ENCODE peak calls at places on chromosomes 7 and 10, in eight cellular contexts. Q, W, C, Z, R, P, V and O are unnamed samples.
A peak's percentile ranks its signal among the peaks of the same experiment; 100 is the strongest.

GRCh38 chr10:61618388-61618961 is 44.3 kb upstream of the CABCOCO1 start:
- DNase-seq in P (no peak), W (no peak), Q (no peak), C (no peak), Z (no peak), V (no peak), R (no peak), O (no peak)

GRCh38 chr7:22728416-22729029 is 1.5 kb downstream of the IL6 start:
- DNase-seq in V (peak; percentile 81), W (no peak), R (no peak), Z (peak; percentile 51), C (peak; percentile 64), P (no peak), Q (peak; percentile 78), O (peak; percentile 61)

GRCh38 chr10:116440330-116441030 is 12.8 kb downstream of the PNLIPRP3 start:
- DNase-seq in V (no peak), Z (no peak), C (no peak), Q (no peak), R (no peak), W (no peak), P (no peak), O (no peak)

GRCh38 chr10:122665946-122666345 is 33.7 kb downstream of the C10orf120 start:
- DNase-seq in W (no peak), P (no peak), V (no peak), Z (no peak), R (no peak), C (no peak), Q (no peak), O (no peak)

GRCh38 chr10:89327803-89328441 is at the start of gene IFIT3:
- DNase-seq in P (peak; percentile 79), C (peak; percentile 97), W (no peak), R (peak; percentile 35), Z (no peak), V (peak; percentile 80), Q (peak; percentile 97), O (no peak)

GRCh38 chr7:36946401-36946739 is 222.1 kb upstream of the AOAH start:
- DNase-seq in C (no peak), Q (no peak), V (no peak), W (no peak), R (no peak), Z (no peak), P (no peak), O (no peak)

GRCh38 chr7:12475362-12476063 is 71.8 kb upstream of the VWDE start:
- DNase-seq in R (no peak), V (peak; percentile 80), W (no peak), C (peak; percentile 89), P (no peak), Q (peak; percentile 77), Z (peak; percentile 74), O (no peak)

GRCh38 chr10:110007171-110007700 is 548 bp upstream of the ADD3 start:
- DNase-seq in P (no peak), W (no peak), Z (no peak), C (peak; percentile 33), R (no peak), Q (no peak), V (no peak), O (no peak)

GRCh38 chr10:99860466-99860865 is 78.0 kb downstream of the ABCC2 start:
- DNase-seq in P (no peak), Q (no peak), W (no peak), Z (no peak), R (no peak), C (no peak), V (no peak), O (no peak)

GRCh38 chr7:32915041-32915536 is 23.5 kb upstream of the KBTBD2 start:
- DNase-seq in Z (no peak), V (no peak), R (no peak), W (no peak), Q (no peak), C (no peak), P (no peak), O (no peak)

DNA sequence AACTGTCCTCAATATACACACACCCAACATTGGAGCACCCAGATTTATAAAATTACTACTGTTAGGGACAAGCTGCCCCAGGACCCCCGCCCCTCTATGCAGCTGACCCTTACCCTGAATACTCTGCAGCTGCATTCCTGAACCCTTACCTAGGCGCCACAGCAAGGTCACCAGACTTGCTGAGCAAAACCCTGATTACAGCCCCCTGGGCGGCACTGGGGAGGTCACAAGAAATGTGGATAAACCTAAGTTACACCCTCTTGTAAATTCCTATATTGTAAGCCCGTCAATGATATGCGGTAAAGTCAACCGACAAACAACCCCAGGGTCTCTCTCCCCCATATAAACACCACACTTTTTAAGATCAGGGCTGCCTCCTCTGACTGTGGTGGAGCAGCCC is 25.1 kb downstream of the SNX13 start:
- DNase-seq in P (no peak), C (no peak), W (no peak), Z (no peak), R (no peak), Q (no peak), V (no peak), O (no peak)
- H3K4me1 ChIP-seq in P (no peaks in the 10 kb centered on the region), C (no peaks in the 10 kb centered on the region), W (no peaks in the 10 kb centered on the region), Z (peaks cover 14% of the 10 kb centered on the region), R (no peaks in the 10 kb centered on the region), Q (no peaks in the 10 kb centered on the region), V (no peaks in the 10 kb centered on the region), O (peaks cover 11% of the 10 kb centered on the region)

DNA sequence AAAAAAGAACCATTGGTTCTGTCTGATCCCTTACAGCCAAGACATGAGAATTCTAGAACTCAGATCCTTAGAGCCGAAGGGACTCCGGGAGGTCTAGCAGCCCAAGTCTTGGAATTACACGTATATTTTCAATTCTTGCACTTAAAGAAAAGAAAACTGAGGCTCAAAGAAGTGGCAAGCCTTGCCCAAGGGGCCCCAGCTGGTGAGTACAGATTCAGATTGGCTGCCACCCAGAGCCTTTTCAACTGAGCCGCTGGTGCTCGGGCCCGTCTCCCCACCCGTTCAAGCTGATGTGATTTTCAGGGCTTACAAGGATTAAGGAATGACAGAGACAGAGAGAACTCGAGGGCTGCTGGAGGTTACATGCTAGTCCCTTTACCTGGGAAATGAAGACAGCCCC is 117.9 kb downstream of the ABLIM1 start:
- DNase-seq in V (no peak), P (no peak), Z (no peak), W (no peak), Q (no peak), C (no peak), R (no peak), O (no peak)
- H3K4me3 ChIP-seq in V (no peak overlapping the region), P (no peak overlapping the region), Z (no peak overlapping the region), W (no peak overlapping the region), Q (no peak overlapping the region), C (no peak overlapping the region), R (no peak overlapping the region), O (no peak overlapping the region)

GRCh38 chr10:34489973-34490372 is 325.1 kb downstream of the PARD3 start:
- DNase-seq in Q (peak; percentile 52), Z (no peak), V (peak; percentile 87), W (no peak), P (no peak), C (peak; percentile 83), R (no peak), O (no peak)
- H3K4me1 ChIP-seq in Q (no peaks in the 10 kb centered on the region), Z (peaks cover 6% of the 10 kb centered on the region), V (peaks cover 27% of the 10 kb centered on the region), W (no peaks in the 10 kb centered on the region), P (no peaks in the 10 kb centered on the region), C (no peaks in the 10 kb centered on the region), R (no peaks in the 10 kb centered on the region), O (no peaks in the 10 kb centered on the region)

GRCh38 chr7:46071076-46071475 is 150.0 kb upstream of the IGFBP3 start:
- DNase-seq in P (no peak), W (no peak), Q (peak; percentile 79), R (no peak), C (peak; percentile 93), V (no peak), Z (no peak), O (no peak)
- H3K4me3 ChIP-seq in P (no peak overlapping the region), W (no peak overlapping the region), Q (no peak overlapping the region), R (no peak overlapping the region), C (no peak overlapping the region), V (no peak overlapping the region), Z (no peak overlapping the region), O (no peak overlapping the region)

DNA sequence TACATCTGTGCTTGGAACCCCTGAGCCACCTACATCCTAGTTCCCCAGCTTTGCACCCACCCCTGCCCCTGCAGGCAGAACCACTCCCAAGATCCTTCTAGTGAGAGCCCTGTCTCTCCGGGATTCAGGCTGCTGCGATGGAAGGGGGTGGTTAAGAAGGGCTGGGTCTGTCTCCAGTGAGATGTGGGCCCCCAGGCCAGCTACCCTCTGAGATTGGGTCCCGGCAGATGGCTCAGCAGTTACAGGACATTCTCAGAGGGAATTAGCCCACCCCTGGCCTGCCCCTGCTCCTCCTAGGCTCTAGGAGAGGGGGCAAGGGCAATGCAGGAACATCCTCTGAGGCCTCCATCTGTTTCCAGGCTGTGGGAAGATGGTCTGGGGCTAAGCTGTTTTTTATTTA is 27.7 kb downstream of the SLC29A3 start:
- DNase-seq in P (no peak), Z (no peak), R (no peak), C (no peak), W (no peak), V (no peak), Q (no peak), O (no peak)
- H3K4me1 ChIP-seq in P (no peaks in the 10 kb centered on the region), Z (peaks cover 19% of the 10 kb centered on the region), R (peaks cover 24% of the 10 kb centered on the region), C (no peaks in the 10 kb centered on the region), W (peaks cover 20% of the 10 kb centered on the region), V (peaks cover 26% of the 10 kb centered on the region), Q (no peaks in the 10 kb centered on the region), O (no peaks in the 10 kb centered on the region)

GRCh38 chr7:121393005-121393366 is 3.1 kb downstream of the FAM3C start:
- DNase-seq in V (no peak), R (no peak), C (no peak), P (no peak), Z (no peak), Q (no peak), W (no peak), O (no peak)
- H3K4me3 ChIP-seq in V (no peak overlapping the region), R (no peak overlapping the region), C (no peak overlapping the region), P (no peak overlapping the region), Z (no peak overlapping the region), Q (no peak overlapping the region), W (no peak overlapping the region), O (no peak overlapping the region)

GRCh38 chr10:51915031-51915542 is 215.7 kb upstream of the CSTF2T start:
- DNase-seq in V (no peak), Q (peak; percentile 40), C (no peak), R (no peak), Z (no peak), W (no peak), P (no peak), O (no peak)

GRCh38 chr10:51907342-51907741 is 207.9 kb upstream of the CSTF2T start:
- DNase-seq in Q (no peak), Z (no peak), R (no peak), P (no peak), C (peak; percentile 16), V (no peak), W (no peak), O (no peak)

GRCh38 chr10:51911721-51912120 is 212.3 kb upstream of the CSTF2T start:
- DNase-seq in R (no peak), W (no peak), V (no peak), P (no peak), Z (no peak), Q (no peak), C (no peak), O (no peak)

GRCh38 chr10:51910596-51910995 is 211.2 kb upstream of the CSTF2T start:
- DNase-seq in W (no peak), P (no peak), C (no peak), R (no peak), Q (no peak), Z (no peak), V (no peak), O (no peak)

GRCh38 chr10:51910189-51910588 is 210.8 kb upstream of the CSTF2T start:
- DNase-seq in R (no peak), C (no peak), Q (no peak), Z (peak; percentile 32), P (no peak), V (no peak), W (no peak), O (no peak)
- H3K4me1 ChIP-seq in R (no peaks in the 10 kb centered on the region), C (no peaks in the 10 kb centered on the region), Q (no peaks in the 10 kb centered on the region), Z (peaks cover 65% of the 10 kb centered on the region), P (no peaks in the 10 kb centered on the region), V (no peaks in the 10 kb centered on the region), W (peaks cover 6% of the 10 kb centered on the region), O (no peaks in the 10 kb centered on the region)